ENCODE peak calls at places on chromosomes 13 and 19, in five cellular contexts. M is suprapubic skin, F is prostate gland, D is body of pancreas, I is A549. V is an unnamed sample. For H3K4me1, the result is how much of the 10 kb centered on the place peaks cover.

GRCh38 chr19:40771101-40771539 is 4.2 kb upstream of the MIA start:
- DNase-seq in M (no peak), F (no peak), D (no peak), I (no peak), V (no peak)

GRCh38 chr13:43116242-43116641 is 92.9 kb downstream of the DNAJC15 start:
- DNase-seq in M (no peak), F (no peak), D (no peak), I (no peak), V (no peak)

GRCh38 chr19:18290250-18291018 is 9.0 kb upstream of the JUND start:
- DNase-seq in M (no peak), F (no peak), D (peak), I (no peak), V (no peak)

GRCh38 chr19:51094696-51095279 is 12.1 kb upstream of the KLK14 start:
- DNase-seq in M (no peak), F (no peak), D (no peak), I (peak), V (no peak)

GRCh38 chr19:4369109-4369887 is 25.9 kb downstream of the MPND start:
- DNase-seq in M (no peak), F (peak), D (peak), I (no peak), V (no peak)

GRCh38 chr13:99905224-99905623 is 66.3 kb downstream of the ZIC5 start:
- DNase-seq in M (no peak), F (no peak), D (no peak), I (no peak), V (no peak)

GRCh38 chr19:39154626-39155100 is 29.1 kb downstream of the PAK4 start:
- DNase-seq in M (no peak), F (peak), D (peak), I (peak), V (no peak)

GRCh38 chr13:32107474-32107873 is 75.9 kb downstream of the FRY start:
- DNase-seq in M (no peak), F (no peak), D (no peak), I (no peak), V (no peak)

GRCh38 chr19:39297931-39298634 is 1.9 kb downstream of the IFNL1 start:
- DNase-seq in M (peak), F (no peak), D (peak), I (no peak), V (no peak)

DNA sequence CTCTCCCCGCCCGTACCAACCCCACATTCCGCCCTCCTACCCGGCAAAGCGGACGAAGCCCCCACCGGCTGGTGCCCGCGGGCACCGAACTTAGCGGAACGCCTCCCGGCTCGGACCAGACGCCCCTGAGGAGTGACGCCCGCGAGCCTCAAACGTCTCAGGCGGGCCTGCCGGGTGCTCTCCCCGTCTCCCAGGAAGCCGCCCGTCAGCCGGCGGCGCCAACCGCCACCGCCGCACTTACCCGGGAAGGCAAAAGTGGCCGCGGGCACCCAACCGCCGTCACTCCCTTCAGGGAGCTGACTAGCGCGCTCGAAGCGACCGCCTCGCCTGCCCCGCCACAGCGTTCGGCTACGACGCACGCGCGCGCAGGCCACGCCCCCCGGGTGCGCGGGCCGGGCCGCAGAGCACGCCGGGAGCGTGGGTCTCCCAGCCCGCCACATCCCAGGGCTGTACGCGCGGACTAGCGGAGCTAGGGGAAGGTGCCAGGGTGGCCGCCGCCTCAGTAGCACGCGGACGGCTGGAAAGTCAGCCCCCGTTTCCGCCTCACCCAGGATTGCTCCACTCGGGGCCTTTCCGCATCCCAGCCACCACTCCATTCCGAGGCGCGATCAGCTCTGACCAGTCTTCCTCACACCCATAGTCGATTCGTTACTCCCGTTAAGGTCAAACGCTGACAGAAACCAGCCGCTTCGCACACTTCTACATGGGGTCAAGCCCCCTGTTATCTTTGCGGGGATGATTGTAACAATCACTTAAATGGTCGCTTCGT is at the start of gene TEX30:
- DNase-seq in M (peak), F (peak), D (peak), I (peak), V (peak)
- TF ChIP-seq POLR2A in M (peak), F (peak), D (peak), I (peak), V (peak)

DNA sequence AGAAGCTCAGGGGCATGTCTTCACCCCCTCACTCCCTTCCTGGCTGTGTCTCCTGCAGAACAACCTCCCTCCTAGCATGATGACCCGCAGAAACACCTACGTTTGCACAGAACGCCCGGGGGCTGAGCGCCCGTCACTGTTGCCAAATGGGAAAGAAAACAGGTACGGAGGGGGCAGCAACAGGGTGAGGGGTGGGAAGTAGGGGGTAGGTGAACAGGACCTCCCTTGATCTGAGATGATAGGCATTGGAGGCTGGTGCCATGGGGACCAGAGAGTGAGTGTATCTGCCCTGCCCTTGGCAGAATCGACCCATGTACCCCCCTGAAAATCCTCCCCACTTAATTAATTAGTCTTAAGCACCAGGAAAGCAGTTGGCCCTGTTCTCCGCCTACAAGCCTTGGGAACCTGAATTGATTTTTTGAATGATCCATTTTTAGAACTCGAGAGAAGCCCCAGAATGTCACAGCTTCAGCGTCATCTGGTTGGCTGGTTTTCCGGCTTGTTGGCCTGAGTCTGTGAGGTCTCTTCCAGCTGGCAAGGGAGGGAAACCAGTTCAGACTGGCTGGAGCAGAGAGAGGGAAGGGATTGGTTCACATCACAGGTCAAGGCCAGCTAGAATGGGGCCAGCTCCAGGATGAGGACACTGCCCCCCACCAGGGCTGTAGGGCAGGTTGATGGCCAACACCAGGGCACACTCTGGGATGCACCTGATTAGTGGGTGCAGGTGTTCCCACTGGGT is 28.2 kb downstream of the CKM start:
- DNase-seq in M (no peak), F (peak), D (peak), I (no peak), V (no peak)
- H3K27ac ChIP-seq in M (no peak), F (no peak), D (no peak), I (no peak), V (no peak)

GRCh38 chr13:30787747-30788535 is 52.6 kb downstream of the ALOX5AP start:
- DNase-seq in M (no peak), F (no peak), D (no peak), I (no peak), V (no peak)

GRCh38 chr13:30789360-30789862 is 54.1 kb downstream of the ALOX5AP start:
- DNase-seq in M (no peak), F (no peak), D (no peak), I (no peak), V (no peak)

GRCh38 chr13:30792257-30793000 is 57.1 kb downstream of the ALOX5AP start:
- DNase-seq in M (no peak), F (peak), D (peak), I (peak), V (peak)

GRCh38 chr13:30790592-30790991 is 55.2 kb downstream of the ALOX5AP start:
- DNase-seq in M (no peak), F (no peak), D (no peak), I (no peak), V (no peak)

DNA sequence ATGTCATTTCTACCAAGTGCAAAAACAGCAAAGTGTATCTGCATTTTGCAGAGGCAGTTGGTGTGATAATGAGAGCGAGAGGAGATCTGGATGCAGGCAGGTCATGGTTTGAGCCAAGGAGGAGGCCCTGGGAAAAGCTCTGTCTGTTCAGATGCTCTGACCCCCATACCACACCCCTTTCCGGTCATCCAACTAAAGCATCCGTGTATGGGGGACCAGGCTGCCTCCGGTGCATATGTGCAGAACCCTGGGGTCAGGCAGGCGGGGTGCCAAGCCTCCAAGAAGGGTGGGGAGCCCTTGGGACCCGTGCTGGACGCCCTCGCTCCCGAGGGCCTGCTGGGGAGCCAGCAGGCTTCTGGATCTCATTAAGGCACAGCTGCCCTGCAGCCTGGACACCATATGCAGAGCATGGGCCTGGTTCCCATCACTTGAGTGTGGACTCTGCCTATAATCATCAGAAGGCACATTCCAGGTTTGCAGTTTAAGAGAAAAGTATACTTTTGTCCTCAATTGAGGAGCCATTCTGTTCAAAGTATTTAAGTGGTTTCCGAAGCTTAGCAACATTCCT is 56.1 kb downstream of the ALOX5AP start:
- DNase-seq in M (no peak), F (no peak), D (peak), I (no peak), V (peak)
- H3K4me1 ChIP-seq in M (under half), F (under half), D (under half), I (under half), V (under half)

GRCh38 chr13:97559030-97559429 is 125.1 kb downstream of the RAP2A start:
- DNase-seq in M (no peak), F (no peak), D (no peak), I (no peak), V (no peak)
- TF ChIP-seq POLR2A in M (no peak), F (no peak), D (no peak), I (no peak), V (no peak)

GRCh38 chr19:16470541-16470910 is 1.2 kb downstream of the EPS15L1 start:
- DNase-seq in M (no peak), F (no peak), D (no peak), I (no peak), V (no peak)
- H3K27ac ChIP-seq in M (peak), F (peak), D (no peak), I (no peak), V (peak)

GRCh38 chr13:33262069-33262487 is 23.5 kb downstream of the STARD13 start:
- DNase-seq in M (no peak), F (no peak), D (no peak), I (peak), V (peak)
- H3K4me1 ChIP-seq in M (under half), F (under half), D (half or more), I (half or more), V (under half)

DNA sequence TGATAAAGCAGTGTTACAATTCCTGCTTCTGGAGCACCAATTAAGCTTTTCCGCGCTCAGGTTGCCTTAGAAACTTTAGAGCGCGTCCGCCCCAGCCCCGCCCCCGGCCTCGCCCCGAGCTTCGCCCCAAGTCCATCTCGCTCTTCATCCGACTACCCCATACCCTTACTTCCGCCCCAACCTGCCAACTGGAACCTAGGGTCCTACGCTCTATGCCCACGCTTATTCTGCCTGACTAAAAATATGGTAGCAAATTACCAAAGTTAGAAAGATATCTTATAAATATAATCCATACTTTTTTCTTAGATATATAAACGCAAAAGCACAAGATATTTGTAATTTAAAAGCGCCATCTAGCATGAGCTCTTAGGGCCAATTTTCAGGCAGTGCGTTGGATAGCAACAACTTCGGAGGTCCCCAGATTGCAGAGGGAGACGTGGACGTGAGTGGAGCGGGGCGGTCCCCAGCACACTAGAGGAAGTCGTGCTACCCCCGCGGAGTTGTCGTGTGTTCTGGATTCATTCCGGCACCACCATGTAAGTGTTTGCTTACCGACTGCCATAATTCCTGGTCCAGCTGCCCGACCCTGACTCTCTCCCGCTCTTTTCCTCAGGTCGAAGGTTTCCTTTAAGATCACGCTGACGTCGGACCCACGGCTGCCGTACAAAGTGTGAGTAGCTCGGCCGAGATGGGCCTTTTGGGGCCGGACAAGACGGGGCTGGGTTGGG is at the start of gene UFM1:
- DNase-seq in M (peak), F (peak), D (peak), I (peak), V (peak)
- TF ChIP-seq POLR2A in M (peak), F (peak), D (peak), I (peak), V (no peak)

DNA sequence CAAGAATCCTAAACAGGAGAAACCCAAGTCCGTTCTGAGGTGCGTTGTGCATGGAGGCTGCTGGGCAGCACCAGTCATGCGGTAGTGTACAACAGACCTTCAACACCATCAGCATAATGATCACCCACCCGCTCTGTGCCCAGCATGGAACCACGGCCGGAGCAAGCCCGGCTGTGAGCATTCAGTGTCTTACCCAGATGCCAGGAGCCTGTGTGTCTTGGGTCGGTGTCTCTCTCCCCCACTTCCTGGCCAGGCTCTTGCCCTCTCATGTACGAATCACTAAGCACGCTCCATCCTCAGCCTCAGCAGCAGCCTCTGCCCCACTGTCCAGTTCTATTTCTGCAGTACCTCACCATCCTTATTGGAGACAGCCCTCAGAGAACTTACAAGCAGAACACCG is 231.6 kb upstream of the IRS2 start:
- DNase-seq in M (no peak), F (no peak), D (no peak), I (no peak), V (no peak)
- H3K27ac ChIP-seq in M (no peak), F (no peak), D (no peak), I (peak), V (no peak)